ENCODE peak calls at places on chromosomes 7 and 10, in nine cellular contexts. One of them, this sample, is unnamed.

GRCh38 chr10:92688927-92689662 is 660 bp upstream of the HHEX start:
- DNase-seq in activated effector memory CD4-positive, alpha-beta T cell treated with Interleukin-2 at 50 U/mL for 16 hours: no peak
- DNase-seq in NCI-H1105 treated with DMSO at 0.1 percent for 48 hours: no peak
- DNase-seq in stimulated activated CD4-positive, alpha-beta T cell treated with anti-CD3 and anti-CD28 coated beads, Interleukin-15, amount 100 ng/mL, for 1 hour: no peak
- DNase-seq in T-helper 1 cell: no peak
- DNase-seq in activated CD4-positive, alpha-beta T cell treated with anti-CD3 and anti-CD28 coated beads, Interleukin-2, amount 10 ng/mL, durations not matched to agents 7 days and 5 days: peak
- DNase-seq in brain microvascular endothelial cell: peak
- DNase-seq in lower leg skin: no peak
- DNase-seq in stimulated activated naive CD8-positive, alpha-beta T cell treated with anti-CD3 and anti-CD28 coated beads, Interleukin-15, Interleukin-2, amounts not matched to agents 100 U/mL and 50 U/mL, for 24 hours: no peak
- DNase-seq in this sample: no peak

GRCh38 chr7:94003446-94004023 is 620 bp downstream of the BET1 start:
- DNase-seq in activated effector memory CD4-positive, alpha-beta T cell treated with Interleukin-2 at 50 U/mL for 16 hours: no peak
- DNase-seq in NCI-H1105 treated with DMSO at 0.1 percent for 48 hours: peak
- DNase-seq in stimulated activated CD4-positive, alpha-beta T cell treated with anti-CD3 and anti-CD28 coated beads, Interleukin-15, amount 100 ng/mL, for 1 hour: no peak
- DNase-seq in T-helper 1 cell: no peak
- DNase-seq in activated CD4-positive, alpha-beta T cell treated with anti-CD3 and anti-CD28 coated beads, Interleukin-2, amount 10 ng/mL, durations not matched to agents 7 days and 5 days: peak
- DNase-seq in brain microvascular endothelial cell: no peak
- DNase-seq in lower leg skin: no peak
- DNase-seq in stimulated activated naive CD8-positive, alpha-beta T cell treated with anti-CD3 and anti-CD28 coated beads, Interleukin-15, Interleukin-2, amounts not matched to agents 100 U/mL and 50 U/mL, for 24 hours: peak
- DNase-seq in this sample: no peak

GRCh38 chr10:105252908-105253307 is 611.8 kb downstream of the SORCS3 start:
- DNase-seq in activated effector memory CD4-positive, alpha-beta T cell treated with Interleukin-2 at 50 U/mL for 16 hours: no peak
- DNase-seq in NCI-H1105 treated with DMSO at 0.1 percent for 48 hours: peak
- DNase-seq in stimulated activated CD4-positive, alpha-beta T cell treated with anti-CD3 and anti-CD28 coated beads, Interleukin-15, amount 100 ng/mL, for 1 hour: no peak
- DNase-seq in T-helper 1 cell: no peak
- DNase-seq in activated CD4-positive, alpha-beta T cell treated with anti-CD3 and anti-CD28 coated beads, Interleukin-2, amount 10 ng/mL, durations not matched to agents 7 days and 5 days: no peak
- DNase-seq in brain microvascular endothelial cell: no peak
- DNase-seq in lower leg skin: no peak
- DNase-seq in stimulated activated naive CD8-positive, alpha-beta T cell treated with anti-CD3 and anti-CD28 coated beads, Interleukin-15, Interleukin-2, amounts not matched to agents 100 U/mL and 50 U/mL, for 24 hours: no peak
- DNase-seq in this sample: no peak

GRCh38 chr10:50794490-50794889 is 54.8 kb downstream of the ASAH2B start:
- DNase-seq in activated effector memory CD4-positive, alpha-beta T cell treated with Interleukin-2 at 50 U/mL for 16 hours: no peak
- DNase-seq in NCI-H1105 treated with DMSO at 0.1 percent for 48 hours: no peak
- DNase-seq in stimulated activated CD4-positive, alpha-beta T cell treated with anti-CD3 and anti-CD28 coated beads, Interleukin-15, amount 100 ng/mL, for 1 hour: no peak
- DNase-seq in T-helper 1 cell: no peak
- DNase-seq in activated CD4-positive, alpha-beta T cell treated with anti-CD3 and anti-CD28 coated beads, Interleukin-2, amount 10 ng/mL, durations not matched to agents 7 days and 5 days: no peak
- DNase-seq in brain microvascular endothelial cell: no peak
- DNase-seq in lower leg skin: no peak
- DNase-seq in stimulated activated naive CD8-positive, alpha-beta T cell treated with anti-CD3 and anti-CD28 coated beads, Interleukin-15, Interleukin-2, amounts not matched to agents 100 U/mL and 50 U/mL, for 24 hours: no peak
- DNase-seq in this sample: no peak

GRCh38 chr10:135601-136464 is 578 bp downstream of the ZMYND11 start:
- DNase-seq in activated effector memory CD4-positive, alpha-beta T cell treated with Interleukin-2 at 50 U/mL for 16 hours: peak
- DNase-seq in NCI-H1105 treated with DMSO at 0.1 percent for 48 hours: peak
- DNase-seq in stimulated activated CD4-positive, alpha-beta T cell treated with anti-CD3 and anti-CD28 coated beads, Interleukin-15, amount 100 ng/mL, for 1 hour: peak
- DNase-seq in T-helper 1 cell: peak
- DNase-seq in activated CD4-positive, alpha-beta T cell treated with anti-CD3 and anti-CD28 coated beads, Interleukin-2, amount 10 ng/mL, durations not matched to agents 7 days and 5 days: peak
- DNase-seq in brain microvascular endothelial cell: peak
- DNase-seq in lower leg skin: peak
- DNase-seq in stimulated activated naive CD8-positive, alpha-beta T cell treated with anti-CD3 and anti-CD28 coated beads, Interleukin-15, Interleukin-2, amounts not matched to agents 100 U/mL and 50 U/mL, for 24 hours: peak
- DNase-seq in this sample: peak

GRCh38 chr7:47617131-47617530 is 35.2 kb upstream of the TNS3 start:
- DNase-seq in activated effector memory CD4-positive, alpha-beta T cell treated with Interleukin-2 at 50 U/mL for 16 hours: no peak
- DNase-seq in NCI-H1105 treated with DMSO at 0.1 percent for 48 hours: no peak
- DNase-seq in stimulated activated CD4-positive, alpha-beta T cell treated with anti-CD3 and anti-CD28 coated beads, Interleukin-15, amount 100 ng/mL, for 1 hour: no peak
- DNase-seq in T-helper 1 cell: no peak
- DNase-seq in activated CD4-positive, alpha-beta T cell treated with anti-CD3 and anti-CD28 coated beads, Interleukin-2, amount 10 ng/mL, durations not matched to agents 7 days and 5 days: no peak
- DNase-seq in brain microvascular endothelial cell: no peak
- DNase-seq in lower leg skin: no peak
- DNase-seq in stimulated activated naive CD8-positive, alpha-beta T cell treated with anti-CD3 and anti-CD28 coated beads, Interleukin-15, Interleukin-2, amounts not matched to agents 100 U/mL and 50 U/mL, for 24 hours: no peak
- DNase-seq in this sample: no peak

GRCh38 chr7:121337398-121337797 is 8.6 kb downstream of the WNT16 start:
- DNase-seq in activated effector memory CD4-positive, alpha-beta T cell treated with Interleukin-2 at 50 U/mL for 16 hours: no peak
- DNase-seq in NCI-H1105 treated with DMSO at 0.1 percent for 48 hours: peak
- DNase-seq in stimulated activated CD4-positive, alpha-beta T cell treated with anti-CD3 and anti-CD28 coated beads, Interleukin-15, amount 100 ng/mL, for 1 hour: no peak
- DNase-seq in T-helper 1 cell: no peak
- DNase-seq in activated CD4-positive, alpha-beta T cell treated with anti-CD3 and anti-CD28 coated beads, Interleukin-2, amount 10 ng/mL, durations not matched to agents 7 days and 5 days: no peak
- DNase-seq in brain microvascular endothelial cell: no peak
- DNase-seq in lower leg skin: no peak
- DNase-seq in stimulated activated naive CD8-positive, alpha-beta T cell treated with anti-CD3 and anti-CD28 coated beads, Interleukin-15, Interleukin-2, amounts not matched to agents 100 U/mL and 50 U/mL, for 24 hours: no peak
- DNase-seq in this sample: no peak

GRCh38 chr7:28418311-28418710 is 6.0 kb downstream of the CREB5 start:
- DNase-seq in activated effector memory CD4-positive, alpha-beta T cell treated with Interleukin-2 at 50 U/mL for 16 hours: no peak
- DNase-seq in NCI-H1105 treated with DMSO at 0.1 percent for 48 hours: no peak
- DNase-seq in stimulated activated CD4-positive, alpha-beta T cell treated with anti-CD3 and anti-CD28 coated beads, Interleukin-15, amount 100 ng/mL, for 1 hour: no peak
- DNase-seq in T-helper 1 cell: no peak
- DNase-seq in activated CD4-positive, alpha-beta T cell treated with anti-CD3 and anti-CD28 coated beads, Interleukin-2, amount 10 ng/mL, durations not matched to agents 7 days and 5 days: no peak
- DNase-seq in brain microvascular endothelial cell: no peak
- DNase-seq in lower leg skin: no peak
- DNase-seq in stimulated activated naive CD8-positive, alpha-beta T cell treated with anti-CD3 and anti-CD28 coated beads, Interleukin-15, Interleukin-2, amounts not matched to agents 100 U/mL and 50 U/mL, for 24 hours: no peak
- DNase-seq in this sample: no peak

GRCh38 chr7:24830440-24831050 is 73.3 kb upstream of the GSDME start:
- DNase-seq in activated effector memory CD4-positive, alpha-beta T cell treated with Interleukin-2 at 50 U/mL for 16 hours: no peak
- DNase-seq in NCI-H1105 treated with DMSO at 0.1 percent for 48 hours: peak
- DNase-seq in stimulated activated CD4-positive, alpha-beta T cell treated with anti-CD3 and anti-CD28 coated beads, Interleukin-15, amount 100 ng/mL, for 1 hour: no peak
- DNase-seq in T-helper 1 cell: no peak
- DNase-seq in activated CD4-positive, alpha-beta T cell treated with anti-CD3 and anti-CD28 coated beads, Interleukin-2, amount 10 ng/mL, durations not matched to agents 7 days and 5 days: no peak
- DNase-seq in brain microvascular endothelial cell: no peak
- DNase-seq in lower leg skin: peak
- DNase-seq in stimulated activated naive CD8-positive, alpha-beta T cell treated with anti-CD3 and anti-CD28 coated beads, Interleukin-15, Interleukin-2, amounts not matched to agents 100 U/mL and 50 U/mL, for 24 hours: no peak
- DNase-seq in this sample: no peak

GRCh38 chr10:129910861-129911260 is 53.2 kb downstream of the EBF3 start:
- DNase-seq in activated effector memory CD4-positive, alpha-beta T cell treated with Interleukin-2 at 50 U/mL for 16 hours: no peak
- DNase-seq in NCI-H1105 treated with DMSO at 0.1 percent for 48 hours: no peak
- DNase-seq in stimulated activated CD4-positive, alpha-beta T cell treated with anti-CD3 and anti-CD28 coated beads, Interleukin-15, amount 100 ng/mL, for 1 hour: no peak
- DNase-seq in T-helper 1 cell: no peak
- DNase-seq in activated CD4-positive, alpha-beta T cell treated with anti-CD3 and anti-CD28 coated beads, Interleukin-2, amount 10 ng/mL, durations not matched to agents 7 days and 5 days: no peak
- DNase-seq in brain microvascular endothelial cell: no peak
- DNase-seq in lower leg skin: no peak
- DNase-seq in stimulated activated naive CD8-positive, alpha-beta T cell treated with anti-CD3 and anti-CD28 coated beads, Interleukin-15, Interleukin-2, amounts not matched to agents 100 U/mL and 50 U/mL, for 24 hours: no peak
- DNase-seq in this sample: no peak